ENCODE peak calls at places on chromosomes 7 and 10, in eight cellular contexts. H is H54, L is NCI-H2171 treated with DMSO at 0.1 percent for 48 hours, S is HTR-8/SVneo, M is cardiac muscle cell, X is HFF-Myc, K is activated T-cell treated with anti-CD3 and anti-CD28 coated beads for 24 hours, Z is PC-9. V is an unnamed sample.

GRCh38 chr7:118731854-118732253 is 507.4 kb downstream of the ANKRD7 start:
- DNase-seq in H (no peak), L (peak), S (no peak), M (no peak), X (no peak), K (no peak), Z (no peak), V (no peak)

GRCh38 chr10:59905735-59906416 is 480 bp downstream of the CCDC6 start:
- DNase-seq in H (no peak), L (no peak), S (no peak), M (no peak), X (no peak), K (no peak), Z (no peak), V (peak)

GRCh38 chr7:113015038-113015645 is 71.5 kb downstream of the GPR85 start:
- DNase-seq in H (no peak), L (no peak), S (peak), M (peak), X (no peak), K (no peak), Z (no peak), V (no peak)

GRCh38 chr10:27744478-27745379 is 890 bp downstream of the MKX start:
- DNase-seq in H (peak), L (no peak), S (no peak), M (peak), X (no peak), K (no peak), Z (no peak), V (no peak)

GRCh38 chr7:147400221-147400689 is 1190.3 kb upstream of the C7orf33 start:
- DNase-seq in H (no peak), L (no peak), S (no peak), M (peak), X (no peak), K (no peak), Z (no peak), V (no peak)

GRCh38 chr7:137443616-137444015 is 100.1 kb upstream of the PTN start:
- DNase-seq in H (no peak), L (no peak), S (no peak), M (peak), X (no peak), K (no peak), Z (no peak), V (no peak)

GRCh38 chr7:132464740-132465139 is 111.5 kb downstream of the PLXNA4 start:
- DNase-seq in H (peak), L (no peak), S (no peak), M (peak), X (no peak), K (no peak), Z (no peak), V (no peak)

GRCh38 chr7:35736725-35737124 is 41.8 kb upstream of the HERPUD2 start:
- DNase-seq in H (no peak), L (no peak), S (no peak), M (peak), X (no peak), K (no peak), Z (peak), V (no peak)

GRCh38 chr7:136874393-136875032 is 6.1 kb downstream of the CHRM2 start:
- DNase-seq in H (no peak), L (peak), S (no peak), M (peak), X (peak), K (no peak), Z (no peak), V (no peak)

GRCh38 chr7:84058311-84059076 is 136.1 kb downstream of the SEMA3A start:
- DNase-seq in H (no peak), L (no peak), S (no peak), M (no peak), X (no peak), K (no peak), Z (no peak), V (no peak)

GRCh38 chr10:110503528-110504110 is 5.9 kb downstream of the DUSP5 start:
- DNase-seq in H (no peak), L (no peak), S (no peak), M (no peak), X (peak), K (no peak), Z (no peak), V (no peak)